ENCODE peak calls at places on chromosomes 3 and 15, in six cellular contexts. Q is gastrocnemius medialis; V is heart right ventricle; L is right cardiac atrium; B is RWPE2; A is naive thymus-derived CD4-positive, alpha-beta T cell. H is an unnamed sample. For H3K27me3, the result is how much of the 10 kb centered on the place peaks cover.

GRCh38 chr3:28994161-28994905 is 286.5 kb upstream of the RBMS3 start:
- ATAC-seq in V (no peak), B (no peak), A (no peak), Q (no peak), L (no peak), H (no peak)

GRCh38 chr3:14605070-14605469 is 46.5 kb upstream of the CCDC174 start:
- ATAC-seq in B (peak), Q (no peak), V (no peak), A (no peak), L (no peak), H (no peak)

GRCh38 chr3:81581966-81582599 is 179.4 kb downstream of the GBE1 start:
- ATAC-seq in Q (no peak), B (peak), L (no peak), A (no peak), V (peak), H (no peak)

GRCh38 chr3:185484296-185484695 is 14.5 kb downstream of the TMEM41A start:
- ATAC-seq in Q (no peak), V (no peak), A (no peak), L (no peak), B (no peak), H (no peak)

GRCh38 chr3:4826237-4827100 is 152.8 kb upstream of the BHLHE40 start:
- ATAC-seq in V (peak), A (no peak), L (peak), Q (peak), B (peak), H (peak)

GRCh38 chr3:119918992-119919933 is 137.4 kb downstream of the NR1I2 start:
- ATAC-seq in L (no peak), V (no peak), Q (no peak), B (peak), A (no peak), H (no peak)

GRCh38 chr3:46395210-46395661 is 11.6 kb downstream of the CCR5AS start:
- ATAC-seq in V (peak), L (no peak), A (no peak), B (no peak), Q (no peak), H (no peak)

GRCh38 chr3:104810896-104811295 is 555.8 kb upstream of the ALCAM start:
- ATAC-seq in L (no peak), V (no peak), Q (no peak), A (no peak), B (no peak), H (no peak)

GRCh38 chr3:54642147-54642546 is 285.7 kb downstream of the LRTM1 start:
- ATAC-seq in B (no peak), A (no peak), Q (no peak), L (no peak), V (no peak), H (no peak)

GRCh38 chr3:158731938-158732855 is at the start of gene RARRES1:
- ATAC-seq in Q (peak), V (peak), B (peak), A (peak), L (peak), H (peak)

GRCh38 chr15:40235201-40235890 is 3.5 kb upstream of the PAK6 start:
- ATAC-seq in A (peak), L (no peak), Q (no peak), B (no peak), V (no peak), H (no peak)

GRCh38 chr15:67730135-67730534 is 95.2 kb upstream of the SKOR1 start:
- ATAC-seq in V (no peak), L (no peak), A (no peak), B (no peak), Q (no peak), H (no peak)

GRCh38 chr3:136805795-136806194 is 13.1 kb upstream of the SLC35G2 start:
- ATAC-seq in A (no peak), Q (no peak), L (no peak), B (no peak), V (no peak), H (no peak)

GRCh38 chr3:175585898-175586297 is 726.8 kb downstream of the NAALADL2 start:
- ATAC-seq in A (no peak), B (peak), V (no peak), L (no peak), Q (no peak), H (no peak)

GRCh38 chr15:54035616-54036015 is 57.4 kb downstream of the UNC13C start:
- ATAC-seq in A (no peak), V (no peak), B (no peak), Q (no peak), L (no peak), H (no peak)

GRCh38 chr15:71116942-71117341 is 1.7 kb downstream of the THSD4 start:
- ATAC-seq in Q (no peak), A (no peak), B (peak), L (no peak), V (peak), H (no peak)

GRCh38 chr15:59654043-59654442 is 3.3 kb downstream of the GTF2A2 start:
- ATAC-seq in L (no peak), A (no peak), Q (no peak), B (no peak), V (no peak), H (no peak)

GRCh38 chr3:154904328-154904727 is 175.8 kb upstream of the MME start:
- ATAC-seq in A (no peak), Q (peak), V (no peak), B (peak), L (no peak), H (no peak)

GRCh38 chr15:40763801-40764765 is at the start of gene GCHFR:
- ATAC-seq in A (peak), V (peak), L (peak), B (peak), Q (peak), H (peak)

GRCh38 chr3:181847276-181847675 is 135.6 kb downstream of the SOX2 start:
- ATAC-seq in B (peak), L (no peak), V (no peak), A (no peak), Q (no peak), H (no peak)

GRCh38 chr3:78721771-78722543 is 1045.8 kb downstream of the ROBO1 start:
- ATAC-seq in B (peak), L (no peak), A (no peak), V (no peak), Q (no peak), H (no peak)

GRCh38 chr3:48065035-48065434 is 48.8 kb upstream of the MAP4 start:
- ATAC-seq in L (no peak), B (peak), V (no peak), Q (no peak), A (no peak), H (no peak)

DNA sequence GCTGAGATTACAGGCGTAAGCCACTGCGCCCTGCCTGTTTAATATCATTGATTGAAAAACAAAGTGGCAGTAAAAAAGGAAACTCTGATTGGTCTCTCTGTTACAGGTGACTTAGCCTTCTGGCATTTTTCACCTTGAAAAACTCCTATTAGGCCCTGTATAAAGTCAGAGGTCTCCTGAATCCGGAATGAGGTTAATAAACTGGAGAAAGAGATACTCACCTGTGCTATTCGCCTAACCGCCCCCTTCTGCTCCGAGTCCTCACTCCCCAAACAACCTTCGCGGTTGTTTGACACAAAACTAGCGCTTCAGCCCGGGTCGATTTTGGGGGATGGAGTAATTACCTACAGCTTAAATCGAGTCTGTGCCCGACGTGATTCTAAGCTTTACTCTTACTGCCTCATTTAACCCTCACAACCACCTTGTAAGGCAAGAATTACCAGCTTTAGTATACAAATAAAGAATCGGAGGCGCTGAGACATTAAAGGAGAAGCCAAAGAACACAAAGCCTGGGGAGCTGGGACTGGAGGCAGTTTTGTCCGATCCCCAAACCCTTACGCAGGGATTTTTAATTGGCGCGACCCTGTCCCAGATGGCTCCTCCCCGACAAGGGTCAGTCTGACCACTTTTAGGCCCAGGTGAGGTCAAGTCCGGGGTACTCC is 441 bp downstream of the CEP70 start:
- ATAC-seq in Q (no peak), B (peak), A (no peak), L (no peak), V (no peak), H (no peak)
- H3K4me3 ChIP-seq in Q (peak), B (peak), A (peak), L (peak), V (peak), H (peak)

GRCh38 chr15:95125803-95126202 is 894.4 kb downstream of the MCTP2 start:
- ATAC-seq in B (no peak), A (no peak), V (no peak), Q (no peak), L (no peak), H (no peak)
- H3K27me3 ChIP-seq in B (under half), A (under half), V (under half), Q (under half), L (under half), H (under half)

DNA sequence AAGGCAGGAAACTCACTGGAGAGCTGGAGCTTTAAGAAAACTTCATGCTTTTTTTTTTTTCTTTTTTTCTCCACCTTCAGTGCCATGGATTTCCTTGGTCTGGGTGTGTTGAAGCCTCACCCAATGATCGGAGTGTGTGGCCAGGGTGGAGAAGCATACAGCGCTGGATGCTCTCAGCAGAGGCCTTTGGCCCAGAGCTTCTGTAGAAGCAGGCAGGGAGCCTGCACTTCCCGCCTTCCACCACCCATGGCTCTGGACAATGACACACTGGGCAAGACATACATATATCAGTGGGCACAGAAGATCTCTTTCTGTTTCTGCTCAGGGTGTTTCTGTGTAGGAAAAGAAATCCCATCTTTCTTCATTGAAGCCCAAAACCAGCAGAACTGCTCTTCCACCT is 55.8 kb upstream of the ACAD9 start:
- ATAC-seq in A (no peak), V (peak), B (peak), Q (peak), L (peak), H (no peak)
- H3K4me3 ChIP-seq in A (no peak), V (no peak), B (no peak), Q (no peak), L (no peak), H (no peak)

GRCh38 chr15:74275957-74276356 is 39.8 kb downstream of the CCDC33 start:
- ATAC-seq in L (no peak), B (no peak), Q (no peak), A (no peak), V (no peak), H (no peak)

GRCh38 chr15:74276560-74276959 is 40.4 kb downstream of the CCDC33 start:
- ATAC-seq in A (no peak), V (no peak), Q (no peak), L (no peak), B (no peak), H (no peak)

GRCh38 chr15:74277245-74277644 is 41.1 kb downstream of the CCDC33 start:
- ATAC-seq in A (no peak), V (no peak), L (no peak), Q (no peak), B (no peak), H (no peak)

GRCh38 chr15:74281147-74282133 is 45.3 kb downstream of the CCDC33 start:
- ATAC-seq in A (no peak), V (no peak), L (no peak), Q (no peak), B (no peak), H (no peak)

DNA sequence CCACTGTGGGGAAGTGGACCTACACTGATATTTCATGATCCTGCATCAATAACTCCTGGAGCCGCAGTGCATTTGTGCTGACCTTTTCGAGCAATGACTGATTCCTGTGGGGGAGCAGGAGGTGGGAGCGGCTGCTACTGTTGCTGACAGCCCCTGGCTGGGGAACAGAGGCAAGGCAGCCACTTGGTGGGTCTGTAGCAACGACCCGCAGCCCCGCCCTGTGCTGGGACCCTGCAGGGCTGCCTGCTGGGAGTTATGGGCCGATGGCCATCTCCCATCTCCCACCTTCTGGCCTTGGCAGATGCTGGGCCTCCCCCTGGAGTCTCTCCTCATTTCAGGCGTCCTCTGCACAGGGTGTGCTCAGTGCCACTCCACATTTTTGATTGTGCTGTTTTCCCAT is 42.1 kb downstream of the CCDC33 start:
- ATAC-seq in A (no peak), Q (no peak), V (no peak), B (no peak), L (no peak), H (no peak)
- H3K27me3 ChIP-seq in A (under half), Q (under half), V (under half), B (under half), L (under half), H (half or more)

DNA sequence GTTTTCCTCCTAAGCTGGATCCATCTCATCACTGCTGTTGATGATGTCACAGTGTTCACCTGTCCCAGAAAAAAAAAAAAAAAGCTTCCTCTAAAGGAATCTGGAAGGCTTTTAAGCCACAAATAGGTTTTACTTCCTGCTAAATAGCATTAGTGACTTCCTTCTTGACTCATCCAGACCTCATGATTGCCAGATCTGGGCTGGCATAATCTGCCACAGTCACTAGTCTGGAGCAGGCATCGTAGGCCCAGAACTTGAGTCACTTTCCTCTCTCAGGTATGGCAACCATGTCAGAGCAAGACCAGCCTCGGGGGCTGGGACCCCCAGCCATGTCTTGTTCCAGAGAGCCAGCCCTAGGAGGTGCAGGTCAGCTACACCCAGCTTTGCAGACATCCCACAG is 266.5 kb upstream of the CADM2 start:
- ATAC-seq in Q (no peak), B (no peak), L (no peak), V (no peak), A (no peak), H (no peak)
- H3K4me3 ChIP-seq in Q (no peak), B (no peak), L (no peak), V (no peak), A (no peak), H (no peak)

GRCh38 chr3:66583646-66584045 is 82.8 kb upstream of the LRIG1 start:
- ATAC-seq in A (no peak), L (no peak), B (peak), V (no peak), Q (no peak), H (no peak)
- H3K27me3 ChIP-seq in A (under half), L (under half), B (under half), V (under half), Q (under half), H (under half)

DNA sequence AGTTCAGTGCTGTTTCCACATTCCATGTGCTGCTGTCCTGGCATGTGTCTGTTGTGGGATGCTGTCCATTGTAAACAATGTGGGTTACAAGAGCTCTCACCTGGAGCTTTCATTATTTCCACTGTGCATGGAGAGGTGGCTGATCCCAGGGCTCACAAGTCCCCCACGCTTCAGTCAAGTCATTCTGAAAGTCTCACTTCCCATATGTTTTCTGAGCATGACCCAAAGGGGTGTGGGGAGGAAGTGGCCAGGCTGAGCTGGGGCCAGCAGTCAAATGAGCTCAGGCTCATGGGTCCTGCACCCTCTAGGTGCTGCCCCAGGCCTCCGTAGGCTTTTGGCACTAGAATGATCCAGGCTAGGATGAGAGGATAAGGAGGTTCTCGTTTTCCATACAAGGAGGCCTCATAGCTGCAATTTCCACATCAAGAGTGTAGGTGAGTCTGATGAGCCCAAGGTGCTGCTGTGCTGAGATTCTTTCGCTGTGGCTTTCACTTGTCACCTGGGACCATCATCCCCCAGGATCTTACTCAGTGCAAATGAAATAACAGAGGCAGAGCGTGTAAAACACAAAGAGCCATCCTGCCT is 22.0 kb downstream of the STARD5 start:
- ATAC-seq in B (no peak), V (peak), L (peak), A (peak), Q (no peak), H (peak)
- H3K4me3 ChIP-seq in B (no peak), V (no peak), L (no peak), A (peak), Q (no peak), H (no peak)